ENCODE peak calls at places on chromosome 15, in four cellular contexts. One of them, this sample, is unnamed.

GRCh38 chr15:93072440-93073394 is 16.3 kb downstream of the RGMA start:
- DNase-seq in transverse colon: peak; percentile 63
- DNase-seq in MCF 10A: peak; percentile 80
- DNase-seq in cardiac muscle cell: peak; percentile 95
- DNase-seq in this sample: no peak

GRCh38 chr15:65326109-65326508 is 21.6 kb downstream of the RNU5B-1 start:
- DNase-seq in transverse colon: no peak
- DNase-seq in MCF 10A: no peak
- DNase-seq in cardiac muscle cell: peak; percentile 52
- DNase-seq in this sample: peak; percentile 61

GRCh38 chr15:29698030-29698701 is 124.1 kb downstream of the TJP1 start:
- DNase-seq in transverse colon: no peak
- DNase-seq in MCF 10A: peak; percentile 57
- DNase-seq in cardiac muscle cell: no peak
- DNase-seq in this sample: no peak

GRCh38 chr15:74565381-74566085 is 24.5 kb downstream of the ARID3B start:
- DNase-seq in transverse colon: no peak
- DNase-seq in MCF 10A: no peak
- DNase-seq in cardiac muscle cell: no peak
- DNase-seq in this sample: no peak

GRCh38 chr15:50996641-50997040 is 88.2 kb downstream of the AP4E1 start:
- DNase-seq in transverse colon: no peak
- DNase-seq in MCF 10A: no peak
- DNase-seq in cardiac muscle cell: no peak
- DNase-seq in this sample: no peak

GRCh38 chr15:75309711-75310110 is 26.2 kb upstream of the COMMD4 start:
- DNase-seq in transverse colon: no peak
- DNase-seq in MCF 10A: no peak
- DNase-seq in cardiac muscle cell: no peak
- DNase-seq in this sample: no peak

GRCh38 chr15:80929689-80930088 is 59.9 kb downstream of the MESD start:
- DNase-seq in transverse colon: no peak
- DNase-seq in MCF 10A: peak; percentile 30
- DNase-seq in cardiac muscle cell: no peak
- DNase-seq in this sample: no peak

GRCh38 chr15:29183071-29183831 is 86.4 kb downstream of the NSMCE3 start:
- DNase-seq in transverse colon: no peak
- DNase-seq in MCF 10A: no peak
- DNase-seq in cardiac muscle cell: no peak
- DNase-seq in this sample: no peak

GRCh38 chr15:48066456-48066855 is 54.3 kb upstream of the SLC24A5 start:
- DNase-seq in transverse colon: no peak
- DNase-seq in MCF 10A: no peak
- DNase-seq in cardiac muscle cell: no peak
- DNase-seq in this sample: no peak

GRCh38 chr15:52912172-52912571 is 122.0 kb upstream of the ONECUT1 start:
- DNase-seq in transverse colon: no peak
- DNase-seq in MCF 10A: no peak
- DNase-seq in cardiac muscle cell: no peak
- DNase-seq in this sample: no peak

GRCh38 chr15:56988219-56988618 is 69.8 kb downstream of the TCF12 start:
- DNase-seq in transverse colon: no peak
- DNase-seq in MCF 10A: no peak
- DNase-seq in cardiac muscle cell: no peak
- DNase-seq in this sample: no peak

GRCh38 chr15:78211189-78211921 is 23.0 kb downstream of the ACSBG1 start:
- DNase-seq in transverse colon: no peak
- DNase-seq in MCF 10A: no peak
- DNase-seq in cardiac muscle cell: no peak
- DNase-seq in this sample: no peak

GRCh38 chr15:36156855-36157521 is 422.4 kb upstream of the CDIN1 start:
- DNase-seq in transverse colon: peak; percentile 7
- DNase-seq in MCF 10A: peak; percentile 47
- DNase-seq in cardiac muscle cell: no peak
- DNase-seq in this sample: no peak

GRCh38 chr15:62089616-62090015 is 22.8 kb downstream of the C2CD4A start:
- DNase-seq in transverse colon: no peak
- DNase-seq in MCF 10A: peak; percentile 26
- DNase-seq in cardiac muscle cell: no peak
- DNase-seq in this sample: no peak
- TF ChIP-seq CTCF in transverse colon: no peak
- TF ChIP-seq CTCF in MCF 10A: no peak
- TF ChIP-seq CTCF in cardiac muscle cell: no peak
- TF ChIP-seq CTCF in this sample: no peak

GRCh38 chr15:77094397-77095030 is 23.6 kb upstream of the TSPAN3 start:
- DNase-seq in transverse colon: no peak
- DNase-seq in MCF 10A: no peak
- DNase-seq in cardiac muscle cell: no peak
- DNase-seq in this sample: no peak
- TF ChIP-seq CTCF in transverse colon: no peak
- TF ChIP-seq CTCF in MCF 10A: no peak
- TF ChIP-seq CTCF in cardiac muscle cell: peak; percentile 36
- TF ChIP-seq CTCF in this sample: no peak

GRCh38 chr15:33473005-33473404 is 162.2 kb downstream of the RYR3 start:
- DNase-seq in transverse colon: no peak
- DNase-seq in MCF 10A: no peak
- DNase-seq in cardiac muscle cell: no peak
- DNase-seq in this sample: no peak
- TF ChIP-seq CTCF in transverse colon: no peak
- TF ChIP-seq CTCF in MCF 10A: no peak
- TF ChIP-seq CTCF in cardiac muscle cell: no peak
- TF ChIP-seq CTCF in this sample: no peak

DNA sequence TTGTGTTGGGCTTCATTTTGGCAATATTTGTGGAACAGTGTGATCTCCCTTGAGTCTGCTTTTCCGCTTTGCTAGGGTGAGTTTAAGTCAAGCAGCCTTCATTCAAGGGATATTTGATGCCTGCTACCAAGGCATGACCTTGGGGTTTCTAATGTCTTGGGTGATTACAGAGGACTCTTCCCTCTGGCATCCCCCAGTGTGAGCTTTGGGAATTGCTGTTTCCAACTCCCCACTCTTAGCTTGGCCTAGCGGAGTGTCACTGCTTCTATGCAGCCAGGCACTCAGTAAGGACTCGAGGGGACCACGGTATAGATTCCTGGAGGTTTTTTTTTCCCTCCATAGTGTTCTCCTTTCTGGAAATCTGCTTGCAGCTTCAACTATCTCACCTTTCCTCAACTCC is 21.1 kb downstream of the GCNT3 start:
- DNase-seq in transverse colon: no peak
- DNase-seq in MCF 10A: peak; percentile 36
- DNase-seq in cardiac muscle cell: peak; percentile 58
- DNase-seq in this sample: no peak
- TF ChIP-seq CTCF in transverse colon: no peak
- TF ChIP-seq CTCF in MCF 10A: peak; percentile 34
- TF ChIP-seq CTCF in cardiac muscle cell: peak; percentile 53
- TF ChIP-seq CTCF in this sample: peak; percentile 36

GRCh38 chr15:63504979-63505841 is 817 bp downstream of the USP3 start:
- DNase-seq in transverse colon: peak; percentile 80
- DNase-seq in MCF 10A: peak; percentile 60
- DNase-seq in cardiac muscle cell: peak; percentile 64
- DNase-seq in this sample: peak; percentile 70
- TF ChIP-seq CTCF in transverse colon: peak; percentile 34
- TF ChIP-seq CTCF in MCF 10A: no peak
- TF ChIP-seq CTCF in cardiac muscle cell: peak; percentile 14
- TF ChIP-seq CTCF in this sample: peak; percentile 35

GRCh38 chr15:68366314-68366713 is 65.6 kb downstream of the ITGA11 start:
- DNase-seq in transverse colon: no peak
- DNase-seq in MCF 10A: no peak
- DNase-seq in cardiac muscle cell: peak; percentile 28
- DNase-seq in this sample: no peak
- TF ChIP-seq CTCF in transverse colon: no peak
- TF ChIP-seq CTCF in MCF 10A: peak; percentile 14
- TF ChIP-seq CTCF in cardiac muscle cell: no peak
- TF ChIP-seq CTCF in this sample: no peak

GRCh38 chr15:39627456-39628130 is 46.7 kb downstream of the THBS1 start:
- DNase-seq in transverse colon: no peak
- DNase-seq in MCF 10A: no peak
- DNase-seq in cardiac muscle cell: no peak
- DNase-seq in this sample: no peak

GRCh38 chr15:39629376-39629775 is 48.5 kb downstream of the THBS1 start:
- DNase-seq in transverse colon: peak; percentile 71
- DNase-seq in MCF 10A: peak; percentile 65
- DNase-seq in cardiac muscle cell: no peak
- DNase-seq in this sample: no peak

GRCh38 chr15:39629906-39630305 is 49.0 kb downstream of the THBS1 start:
- DNase-seq in transverse colon: no peak
- DNase-seq in MCF 10A: peak; percentile 40
- DNase-seq in cardiac muscle cell: no peak
- DNase-seq in this sample: peak; percentile 92

GRCh38 chr15:39628821-39629220 is 47.9 kb downstream of the THBS1 start:
- DNase-seq in transverse colon: no peak
- DNase-seq in MCF 10A: no peak
- DNase-seq in cardiac muscle cell: no peak
- DNase-seq in this sample: no peak

GRCh38 chr15:39628131-39628482 is 47.2 kb downstream of the THBS1 start:
- DNase-seq in transverse colon: no peak
- DNase-seq in MCF 10A: no peak
- DNase-seq in cardiac muscle cell: peak; percentile 59
- DNase-seq in this sample: no peak
- TF ChIP-seq CTCF in transverse colon: no peak
- TF ChIP-seq CTCF in MCF 10A: no peak
- TF ChIP-seq CTCF in cardiac muscle cell: peak; percentile 39
- TF ChIP-seq CTCF in this sample: peak; percentile 18

DNA sequence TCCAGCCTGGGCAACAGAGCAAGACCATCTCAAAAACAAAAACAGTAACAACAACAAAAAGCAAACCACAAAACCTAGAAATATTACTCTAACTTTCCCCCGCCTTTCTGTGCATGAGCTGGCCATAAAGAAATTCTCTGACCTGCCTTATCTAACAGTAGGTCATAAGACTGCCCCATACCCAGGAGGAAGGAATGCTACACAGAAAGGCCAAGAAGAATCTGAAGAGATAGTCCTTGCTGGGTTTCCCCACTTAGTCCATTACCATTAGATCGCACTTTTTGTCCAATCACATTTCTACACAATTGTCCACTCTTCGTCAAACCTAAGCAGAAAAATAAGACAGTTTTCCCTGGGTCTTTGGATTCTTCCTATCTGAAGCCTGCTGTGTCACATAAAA is 23.5 kb downstream of the CIAO2A start:
- DNase-seq in transverse colon: no peak
- DNase-seq in MCF 10A: no peak
- DNase-seq in cardiac muscle cell: no peak
- DNase-seq in this sample: no peak
- TF ChIP-seq CTCF in transverse colon: no peak
- TF ChIP-seq CTCF in MCF 10A: no peak
- TF ChIP-seq CTCF in cardiac muscle cell: no peak
- TF ChIP-seq CTCF in this sample: no peak